ENCODE peak calls at places on chromosomes 16 and 17, in eight cellular contexts. X, T, G, Z, Y, M, R and I are unnamed samples.
A peak's percentile ranks its signal among the peaks of the same experiment; 100 is the strongest.

GRCh38 chr17:80899402-80900268 is 92.0 kb upstream of the CHMP6 start:
- DNase-seq in X (peak; percentile 87), T (peak; percentile 29), G (peak; percentile 29), Z (no peak), Y (peak; percentile 86), M (no peak), R (peak; percentile 28), I (no peak)

GRCh38 chr17:22516861-22517636 is 824.7 kb downstream of the KCNJ18 start:
- DNase-seq in X (no peak), T (no peak), G (no peak), Z (no peak), Y (no peak), M (peak; percentile 62), R (no peak), I (no peak)

GRCh38 chr17:8056232-8056975 is 17.5 kb downstream of the ALOX15B start:
- DNase-seq in X (no peak), T (peak; percentile 81), G (no peak), Z (no peak), Y (no peak), M (peak; percentile 75), R (peak; percentile 57), I (no peak)

GRCh38 chr16:31451681-31452351 is 7.5 kb upstream of the ARMC5 start:
- DNase-seq in X (peak; percentile 77), T (peak; percentile 56), G (no peak), Z (no peak), Y (peak; percentile 65), M (peak; percentile 81), R (no peak), I (no peak)

GRCh38 chr16:57266531-57267268 is 17.8 kb downstream of the PLLP start:
- DNase-seq in X (peak; percentile 46), T (peak; percentile 61), G (no peak), Z (no peak), Y (no peak), M (no peak), R (no peak), I (no peak)

GRCh38 chr17:13940858-13941665 is 128.2 kb upstream of the COX10 start:
- DNase-seq in X (no peak), T (no peak), G (no peak), Z (no peak), Y (no peak), M (no peak), R (no peak), I (no peak)

GRCh38 chr17:42937712-42938596 is 26.3 kb downstream of the AARSD1 start:
- DNase-seq in X (peak; percentile 68), T (no peak), G (peak; percentile 25), Z (no peak), Y (peak; percentile 54), M (peak; percentile 71), R (peak; percentile 29), I (no peak)

GRCh38 chr16:72788269-72788809 is 259.6 kb downstream of the ZFHX3 start:
- DNase-seq in X (no peak), T (no peak), G (no peak), Z (peak; percentile 78), Y (no peak), M (no peak), R (no peak), I (no peak)

GRCh38 chr17:78817123-78817522 is 23.5 kb downstream of the USP36 start:
- DNase-seq in X (no peak), T (no peak), G (no peak), Z (no peak), Y (no peak), M (no peak), R (no peak), I (no peak)

GRCh38 chr16:47045459-47045858 is 72.0 kb upstream of the DNAJA2 start:
- DNase-seq in X (no peak), T (no peak), G (no peak), Z (no peak), Y (no peak), M (no peak), R (no peak), I (no peak)

GRCh38 chr16:10871157-10871991 is 5.6 kb upstream of the CIITA start:
- DNase-seq in X (no peak), T (peak; percentile 98), G (no peak), Z (no peak), Y (no peak), M (peak; percentile 65), R (peak; percentile 86), I (peak; percentile 69)

GRCh38 chr16:68686905-68687304 is 41.8 kb downstream of the CDH3 start:
- DNase-seq in X (no peak), T (no peak), G (no peak), Z (no peak), Y (no peak), M (no peak), R (no peak), I (no peak)

GRCh38 chr17:41844971-41845370 is 7.3 kb downstream of the KLHL10 start:
- DNase-seq in X (no peak), T (no peak), G (no peak), Z (no peak), Y (no peak), M (peak; percentile 21), R (no peak), I (no peak)

GRCh38 chr17:6231886-6232767 is 161.9 kb downstream of the WSCD1 start:
- DNase-seq in X (no peak), T (no peak), G (no peak), Z (no peak), Y (no peak), M (no peak), R (no peak), I (no peak)

GRCh38 chr16:78291642-78292041 is 192.2 kb downstream of the WWOX start:
- DNase-seq in X (no peak), T (no peak), G (no peak), Z (no peak), Y (no peak), M (no peak), R (no peak), I (no peak)

GRCh38 chr17:41278176-41278955 is 2.9 kb downstream of the KRTAP9-7 start:
- DNase-seq in X (no peak), T (no peak), G (no peak), Z (no peak), Y (peak; percentile 0), M (no peak), R (no peak), I (no peak)

GRCh38 chr17:63973930-63974593 is 1.3 kb upstream of the SCN4A start:
- DNase-seq in X (no peak), T (no peak), G (no peak), Z (no peak), Y (no peak), M (no peak), R (peak; percentile 26), I (no peak)

GRCh38 chr16:88686062-88686438 is 257 bp downstream of the SNAI3 start:
- DNase-seq in X (no peak), T (peak; percentile 59), G (no peak), Z (no peak), Y (peak; percentile 80), M (no peak), R (peak; percentile 64), I (no peak)

GRCh38 chr17:10558049-10558448 is 8.6 kb upstream of the MYH2 start:
- DNase-seq in X (no peak), T (no peak), G (no peak), Z (no peak), Y (no peak), M (no peak), R (no peak), I (no peak)

GRCh38 chr17:78179372-78179771 is 7.5 kb downstream of the TK1 start:
- DNase-seq in X (no peak), T (peak; percentile 68), G (no peak), Z (no peak), Y (no peak), M (no peak), R (no peak), I (no peak)

GRCh38 chr17:14038206-14038605 is 31.1 kb upstream of the COX10 start:
- DNase-seq in X (no peak), T (no peak), G (no peak), Z (no peak), Y (no peak), M (no peak), R (no peak), I (no peak)

GRCh38 chr17:45791935-45792334 is 7.8 kb downstream of the CRHR1 start:
- DNase-seq in X (no peak), T (peak; percentile 35), G (no peak), Z (no peak), Y (no peak), M (no peak), R (no peak), I (no peak)

GRCh38 chr17:78824240-78824639 is 16.4 kb downstream of the USP36 start:
- DNase-seq in X (no peak), T (no peak), G (no peak), Z (no peak), Y (no peak), M (no peak), R (no peak), I (no peak)

GRCh38 chr17:61225178-61225577 is 174.5 kb upstream of the TBX2 start:
- DNase-seq in X (no peak), T (no peak), G (no peak), Z (no peak), Y (no peak), M (no peak), R (no peak), I (no peak)

GRCh38 chr16:12426122-12426521 is 377.6 kb downstream of the CPPED1 start:
- DNase-seq in X (peak; percentile 54), T (no peak), G (no peak), Z (no peak), Y (peak; percentile 43), M (no peak), R (no peak), I (no peak)

GRCh38 chr17:36544320-36545092 is at the start of gene GGNBP2:
- DNase-seq in X (peak; percentile 97), T (peak; percentile 92), G (peak; percentile 46), Z (peak; percentile 98), Y (peak; percentile 89), M (peak; percentile 95), R (peak; percentile 93), I (peak; percentile 93)
- TF ChIP-seq POLR2AphosphoS5 in X (peak; percentile 90), T (peak; percentile 98), G (peak; percentile 69), Z (peak; percentile 98), Y (peak; percentile 88), M (peak; percentile 98), R (peak; percentile 98), I (peak; percentile 94)

DNA sequence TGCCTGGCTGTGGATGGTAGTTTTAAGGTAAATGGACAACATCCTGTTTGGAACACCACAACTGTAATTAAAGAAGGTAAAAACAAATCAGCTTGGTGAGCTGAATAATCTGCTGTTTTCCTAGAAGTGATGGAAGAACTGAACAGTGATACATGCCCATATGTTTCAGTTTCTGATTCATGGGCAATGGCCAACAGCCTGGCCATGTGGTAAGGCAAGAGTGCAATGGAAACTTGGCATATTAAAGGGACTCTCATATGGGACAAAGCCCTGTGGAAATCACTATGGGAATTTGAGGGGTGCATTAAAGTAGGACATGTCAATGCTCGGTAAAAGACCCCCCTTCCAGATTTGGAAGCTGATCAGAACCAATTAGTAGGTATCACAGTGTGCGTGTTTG is 37.8 kb downstream of the IKZF3 start:
- DNase-seq in X (no peak), T (no peak), G (no peak), Z (no peak), Y (no peak), M (no peak), R (no peak), I (no peak)
- H3K9me3 ChIP-seq in X (no peaks in the 10 kb centered on the region), T (peaks cover 16% of the 10 kb centered on the region), G (peaks cover 13% of the 10 kb centered on the region), Z (peaks cover 9% of the 10 kb centered on the region), Y (peaks cover 10% of the 10 kb centered on the region), M (peaks cover 4% of the 10 kb centered on the region), R (no peaks in the 10 kb centered on the region), I (peaks cover 11% of the 10 kb centered on the region)

GRCh38 chr17:38349097-38349904 is 2.3 kb upstream of the SOCS7 start:
- DNase-seq in X (peak; percentile 78), T (peak; percentile 90), G (peak; percentile 67), Z (peak; percentile 96), Y (peak; percentile 68), M (peak; percentile 91), R (peak; percentile 90), I (peak; percentile 79)
- TF ChIP-seq POLR2AphosphoS5 in X (no peak), T (no peak), G (no peak), Z (no peak), Y (no peak), M (peak; percentile 22), R (no peak), I (no peak)

GRCh38 chr16:3389663-3390338 is 11.0 kb downstream of the ZSCAN32 start:
- DNase-seq in X (no peak), T (no peak), G (no peak), Z (no peak), Y (no peak), M (no peak), R (no peak), I (no peak)
- H3K9me3 ChIP-seq in X (peaks cover 2% of the 10 kb centered on the region), T (peaks cover 82% of the 10 kb centered on the region), G (peaks cover 10% of the 10 kb centered on the region), Z (peaks cover 82% of the 10 kb centered on the region), Y (peaks cover 20% of the 10 kb centered on the region), M (peaks cover 22% of the 10 kb centered on the region), R (peaks cover 38% of the 10 kb centered on the region), I (peaks cover 82% of the 10 kb centered on the region)